ENCODE peak calls at places on chromosomes 13 and 19, in four cellular contexts. One of them, this sample, is unnamed.

GRCh38 chr19:54429545-54430227 is 14.4 kb downstream of the TTYH1 start:
- DNase-seq in GM06990: no peak
- DNase-seq in stomach: no peak
- DNase-seq in RWPE2: no peak
- DNase-seq in this sample: no peak

GRCh38 chr13:46899801-46900200 is 2.9 kb upstream of the HTR2A start:
- DNase-seq in GM06990: no peak
- DNase-seq in stomach: no peak
- DNase-seq in RWPE2: no peak
- DNase-seq in this sample: no peak

GRCh38 chr19:29372921-29373797 is 152.6 kb upstream of the VSTM2B start:
- DNase-seq in GM06990: no peak
- DNase-seq in stomach: no peak
- DNase-seq in RWPE2: no peak
- DNase-seq in this sample: no peak

GRCh38 chr13:110195547-110196485 is 111.1 kb downstream of the COL4A1 start:
- DNase-seq in GM06990: no peak
- DNase-seq in stomach: no peak
- DNase-seq in RWPE2: peak; percentile 9
- DNase-seq in this sample: no peak

GRCh38 chr19:49210108-49210900 is 52.7 kb downstream of the TRPM4 start:
- DNase-seq in GM06990: no peak
- DNase-seq in stomach: no peak
- DNase-seq in RWPE2: no peak
- DNase-seq in this sample: peak; percentile 37

GRCh38 chr13:33483471-33483870 is 197.9 kb upstream of the STARD13 start:
- DNase-seq in GM06990: no peak
- DNase-seq in stomach: no peak
- DNase-seq in RWPE2: no peak
- DNase-seq in this sample: no peak

GRCh38 chr19:43618921-43619261 is 538 bp downstream of the ZNF428 start:
- DNase-seq in GM06990: no peak
- DNase-seq in stomach: no peak
- DNase-seq in RWPE2: no peak
- DNase-seq in this sample: peak; percentile 83

GRCh38 chr13:104855581-104855980 is 1679.9 kb downstream of the EFNB2 start:
- DNase-seq in GM06990: no peak
- DNase-seq in stomach: no peak
- DNase-seq in RWPE2: no peak
- DNase-seq in this sample: no peak

GRCh38 chr13:22498006-22498405 is 682.8 kb upstream of the SGCG start:
- DNase-seq in GM06990: no peak
- DNase-seq in stomach: no peak
- DNase-seq in RWPE2: no peak
- DNase-seq in this sample: no peak

GRCh38 chr13:107271226-107271625 is 703.3 kb upstream of the ARGLU1 start:
- DNase-seq in GM06990: no peak
- DNase-seq in stomach: no peak
- DNase-seq in RWPE2: no peak
- DNase-seq in this sample: no peak

GRCh38 chr13:71799320-71799719 is 67.7 kb downstream of the DACH1 start:
- DNase-seq in GM06990: no peak
- DNase-seq in stomach: no peak
- DNase-seq in RWPE2: no peak
- DNase-seq in this sample: no peak

GRCh38 chr13:81907973-81908372 is 1567.0 kb upstream of the SPRY2 start:
- DNase-seq in GM06990: no peak
- DNase-seq in stomach: no peak
- DNase-seq in RWPE2: no peak
- DNase-seq in this sample: no peak

GRCh38 chr19:23527797-23528196 is 132.5 kb upstream of the ZNF91 start:
- DNase-seq in GM06990: peak; percentile 14
- DNase-seq in stomach: no peak
- DNase-seq in RWPE2: no peak
- DNase-seq in this sample: peak; percentile 46

GRCh38 chr13:33453911-33454310 is 168.4 kb upstream of the STARD13 start:
- DNase-seq in GM06990: no peak
- DNase-seq in stomach: no peak
- DNase-seq in RWPE2: no peak
- DNase-seq in this sample: no peak

GRCh38 chr19:13718733-13719132 is 45.6 kb upstream of the MRI1 start:
- DNase-seq in GM06990: no peak
- DNase-seq in stomach: no peak
- DNase-seq in RWPE2: no peak
- DNase-seq in this sample: peak; percentile 17

GRCh38 chr19:36136975-36137686 is 2.7 kb upstream of the CAPNS1 start:
- DNase-seq in GM06990: no peak
- DNase-seq in stomach: peak; percentile 80
- DNase-seq in RWPE2: peak; percentile 94
- DNase-seq in this sample: no peak

GRCh38 chr13:96821381-96821780 is 172.9 kb downstream of the OXGR1 start:
- DNase-seq in GM06990: no peak
- DNase-seq in stomach: no peak
- DNase-seq in RWPE2: no peak
- DNase-seq in this sample: no peak

GRCh38 chr19:16590876-16591802 is 18.9 kb upstream of the SLC35E1 start:
- DNase-seq in GM06990: no peak
- DNase-seq in stomach: no peak
- DNase-seq in RWPE2: no peak
- DNase-seq in this sample: no peak

GRCh38 chr13:113887700-113888201 is 23.9 kb upstream of the GAS6 start:
- DNase-seq in GM06990: no peak
- DNase-seq in stomach: peak; percentile 58
- DNase-seq in RWPE2: no peak
- DNase-seq in this sample: no peak

GRCh38 chr19:2167896-2168618 is 4.3 kb downstream of the DOT1L start:
- DNase-seq in GM06990: peak; percentile 80
- DNase-seq in stomach: peak; percentile 40
- DNase-seq in RWPE2: no peak
- DNase-seq in this sample: peak; percentile 93

GRCh38 chr19:11205939-11206570 is 8.7 kb upstream of the KANK2 start:
- DNase-seq in GM06990: peak; percentile 56
- DNase-seq in stomach: no peak
- DNase-seq in RWPE2: no peak
- DNase-seq in this sample: peak; percentile 60

GRCh38 chr13:24512208-24513068 is at the start of gene PARP4:
- DNase-seq in GM06990: peak; percentile 89
- DNase-seq in stomach: peak; percentile 81
- DNase-seq in RWPE2: peak; percentile 73
- DNase-seq in this sample: peak; percentile 87

GRCh38 chr13:39016087-39016486 is 21.8 kb downstream of the PROSER1 start:
- DNase-seq in GM06990: peak; percentile 29
- DNase-seq in stomach: no peak
- DNase-seq in RWPE2: no peak
- DNase-seq in this sample: peak; percentile 49

GRCh38 chr13:39013462-39013861 is 22.8 kb upstream of the STOML3 start:
- DNase-seq in GM06990: no peak
- DNase-seq in stomach: no peak
- DNase-seq in RWPE2: no peak
- DNase-seq in this sample: no peak

GRCh38 chr13:39016789-39017188 is 21.1 kb downstream of the PROSER1 start:
- DNase-seq in GM06990: no peak
- DNase-seq in stomach: no peak
- DNase-seq in RWPE2: no peak
- DNase-seq in this sample: peak; percentile 58

DNA sequence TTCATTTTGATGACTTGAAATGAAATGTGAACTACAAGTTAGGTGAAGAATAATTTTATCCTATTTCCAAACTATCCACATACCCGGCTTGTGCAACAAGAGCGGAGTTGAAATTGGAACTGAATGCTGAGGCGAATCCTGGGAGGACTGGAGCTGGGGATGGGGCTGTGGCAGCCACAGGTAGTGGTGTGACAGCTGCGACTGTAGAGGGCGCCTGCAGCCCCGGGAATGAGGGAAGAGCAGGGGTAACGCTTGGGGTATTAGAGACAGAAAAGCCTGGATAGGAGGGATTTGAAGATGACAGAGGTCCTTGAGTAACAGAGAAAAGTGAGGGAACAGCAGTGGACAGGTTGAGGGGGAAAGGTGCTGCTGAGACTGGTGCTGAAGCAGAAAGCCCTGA is 22.0 kb upstream of the STOML3 start:
- DNase-seq in GM06990: no peak
- DNase-seq in stomach: no peak
- DNase-seq in RWPE2: no peak
- DNase-seq in this sample: no peak
- TF ChIP-seq CTCF in GM06990: no peak
- TF ChIP-seq CTCF in stomach: no peak
- TF ChIP-seq CTCF in RWPE2: no peak
- TF ChIP-seq CTCF in this sample: no peak

GRCh38 chr13:21435710-21436151 is 23.4 kb downstream of the ZDHHC20 start:
- DNase-seq in GM06990: peak; percentile 75
- DNase-seq in stomach: peak; percentile 68
- DNase-seq in RWPE2: no peak
- DNase-seq in this sample: peak; percentile 92
- TF ChIP-seq CTCF in GM06990: no peak
- TF ChIP-seq CTCF in stomach: no peak
- TF ChIP-seq CTCF in RWPE2: no peak
- TF ChIP-seq CTCF in this sample: no peak

GRCh38 chr13:31236211-31236786 is 36.5 kb downstream of the B3GLCT start:
- DNase-seq in GM06990: no peak
- DNase-seq in stomach: no peak
- DNase-seq in RWPE2: no peak
- DNase-seq in this sample: peak; percentile 35

DNA sequence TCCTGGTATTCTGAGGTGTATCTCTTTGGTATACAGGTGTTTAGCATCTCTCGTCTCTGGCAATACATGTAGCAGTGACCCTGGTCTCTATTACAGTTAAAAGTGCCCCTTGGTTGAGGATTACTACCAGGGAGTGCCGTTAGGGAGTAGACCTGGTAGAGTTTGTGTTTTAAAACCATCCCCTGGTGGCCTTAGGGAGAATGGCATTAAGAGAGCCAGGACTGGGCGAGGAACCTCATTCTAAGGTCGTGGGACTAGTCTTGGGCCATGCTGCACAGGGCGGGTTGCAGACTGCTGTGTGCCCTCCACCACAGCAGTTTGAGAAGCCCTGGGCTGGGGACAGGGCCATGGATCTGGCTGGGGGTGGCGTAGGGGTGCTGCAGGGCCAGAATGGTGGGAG is 35.0 kb downstream of the B3GLCT start:
- DNase-seq in GM06990: no peak
- DNase-seq in stomach: no peak
- DNase-seq in RWPE2: no peak
- DNase-seq in this sample: peak; percentile 41
- TF ChIP-seq CTCF in GM06990: peak; percentile 36
- TF ChIP-seq CTCF in stomach: no peak
- TF ChIP-seq CTCF in RWPE2: no peak
- TF ChIP-seq CTCF in this sample: peak; percentile 34

GRCh38 chr19:31930401-31930800 is 415.0 kb upstream of the ZNF507 start:
- DNase-seq in GM06990: no peak
- DNase-seq in stomach: no peak
- DNase-seq in RWPE2: no peak
- DNase-seq in this sample: no peak
- TF ChIP-seq CTCF in GM06990: no peak
- TF ChIP-seq CTCF in stomach: no peak
- TF ChIP-seq CTCF in RWPE2: no peak
- TF ChIP-seq CTCF in this sample: no peak

GRCh38 chr19:18322318-18322758 is 538 bp downstream of the LSM4 start:
- DNase-seq in GM06990: no peak
- DNase-seq in stomach: peak; percentile 55
- DNase-seq in RWPE2: no peak
- DNase-seq in this sample: peak; percentile 79
- TF ChIP-seq CTCF in GM06990: peak; percentile 56
- TF ChIP-seq CTCF in stomach: no peak
- TF ChIP-seq CTCF in RWPE2: no peak
- TF ChIP-seq CTCF in this sample: peak; percentile 19